ENCODE peak calls at places on chromosomes 12 and 14, in six cellular contexts. W is stimulated activated CD4-positive, alpha-beta T cell treated with anti-CD3 and anti-CD28 coated beads, TNF-alpha, amount 100 ng/mL, for 1 hour; L is cerebellar cortex; N is NCI-H2171; O is SK-N-SH; P is mesendoderm. U is an unnamed sample.

GRCh38 chr12:90858261-90858660 is 96.7 kb downstream of the CCER1 start:
- DNase-seq in W (no peak), P (no peak), L (no peak), N (no peak), O (no peak), U (no peak)

GRCh38 chr12:12010277-12011031 is 60.3 kb upstream of the BCL2L14 start:
- DNase-seq in P (no peak), W (no peak), L (no peak), O (peak), N (no peak), U (peak)

GRCh38 chr12:29517265-29517664 is 19.8 kb upstream of the OVCH1 start:
- DNase-seq in P (no peak), W (no peak), O (no peak), L (no peak), N (no peak), U (no peak)

GRCh38 chr14:99527026-99527425 is 45.8 kb downstream of the CCNK start:
- DNase-seq in W (no peak), N (no peak), P (no peak), L (no peak), O (no peak), U (no peak)

GRCh38 chr12:51672334-51672733 is 81.3 kb downstream of the SCN8A start:
- DNase-seq in O (no peak), P (peak), L (peak), W (no peak), N (no peak), U (peak)

GRCh38 chr12:124463341-124463861 is 104.0 kb downstream of the NCOR2 start:
- DNase-seq in N (peak), L (no peak), P (no peak), W (no peak), O (no peak), U (no peak)

GRCh38 chr14:39109893-39110715 is 4.0 kb upstream of the GEMIN2 start:
- DNase-seq in W (no peak), P (no peak), N (no peak), L (no peak), O (no peak), U (no peak)

GRCh38 chr12:119775246-119775895 is 101.7 kb downstream of the CIT start:
- DNase-seq in O (no peak), P (peak), N (no peak), W (no peak), L (no peak), U (no peak)

GRCh38 chr14:65210827-65211192 is 108.5 kb upstream of the MAX start:
- DNase-seq in P (no peak), N (no peak), O (no peak), W (no peak), L (no peak), U (peak)